ENCODE peak calls at places on chromosomes 6 and 20, in seven cellular contexts. One of them, this sample, is unnamed.

GRCh38 chr6:121897337-121897760 is 461.9 kb downstream of the GJA1 start:
- DNase-seq in endodermal cell: no peak
- DNase-seq in nephron progenitor cell: no peak
- DNase-seq in lung: no peak
- DNase-seq in mesothelial cell of epicardium: no peak
- DNase-seq in AG04450: no peak
- DNase-seq in body of pancreas: no peak
- DNase-seq in this sample: no peak

GRCh38 chr20:47747663-47748031 is 37.6 kb downstream of the SULF2 start:
- DNase-seq in endodermal cell: no peak
- DNase-seq in nephron progenitor cell: no peak
- DNase-seq in lung: no peak
- DNase-seq in mesothelial cell of epicardium: no peak
- DNase-seq in AG04450: no peak
- DNase-seq in body of pancreas: no peak
- DNase-seq in this sample: no peak

GRCh38 chr6:43286995-43287716 is 10.9 kb upstream of the SLC22A7 start:
- DNase-seq in endodermal cell: peak
- DNase-seq in nephron progenitor cell: no peak
- DNase-seq in lung: no peak
- DNase-seq in mesothelial cell of epicardium: no peak
- DNase-seq in AG04450: no peak
- DNase-seq in body of pancreas: no peak
- DNase-seq in this sample: no peak

GRCh38 chr20:45052698-45053440 is 48.1 kb downstream of the KCNS1 start:
- DNase-seq in endodermal cell: no peak
- DNase-seq in nephron progenitor cell: no peak
- DNase-seq in lung: no peak
- DNase-seq in mesothelial cell of epicardium: no peak
- DNase-seq in AG04450: no peak
- DNase-seq in body of pancreas: no peak
- DNase-seq in this sample: no peak

GRCh38 chr20:39190666-39191570 is 228.8 kb downstream of the DHX35 start:
- DNase-seq in endodermal cell: no peak
- DNase-seq in nephron progenitor cell: no peak
- DNase-seq in lung: no peak
- DNase-seq in mesothelial cell of epicardium: no peak
- DNase-seq in AG04450: no peak
- DNase-seq in body of pancreas: no peak
- DNase-seq in this sample: peak

GRCh38 chr6:39225946-39226437 is 3.3 kb downstream of the KCNK5 start:
- DNase-seq in endodermal cell: no peak
- DNase-seq in nephron progenitor cell: no peak
- DNase-seq in lung: peak
- DNase-seq in mesothelial cell of epicardium: no peak
- DNase-seq in AG04450: no peak
- DNase-seq in body of pancreas: no peak
- DNase-seq in this sample: no peak

GRCh38 chr6:54681987-54682386 is 164.6 kb upstream of the FAM83B start:
- DNase-seq in endodermal cell: no peak
- DNase-seq in nephron progenitor cell: no peak
- DNase-seq in lung: no peak
- DNase-seq in mesothelial cell of epicardium: no peak
- DNase-seq in AG04450: peak
- DNase-seq in body of pancreas: no peak
- DNase-seq in this sample: no peak

GRCh38 chr6:15621203-15622044 is 41.4 kb downstream of the DTNBP1 start:
- DNase-seq in endodermal cell: peak
- DNase-seq in nephron progenitor cell: peak
- DNase-seq in lung: peak
- DNase-seq in mesothelial cell of epicardium: no peak
- DNase-seq in AG04450: no peak
- DNase-seq in body of pancreas: no peak
- DNase-seq in this sample: no peak

GRCh38 chr6:159121387-159121955 is 47.7 kb upstream of the FNDC1 start:
- DNase-seq in endodermal cell: peak
- DNase-seq in nephron progenitor cell: no peak
- DNase-seq in lung: no peak
- DNase-seq in mesothelial cell of epicardium: no peak
- DNase-seq in AG04450: no peak
- DNase-seq in body of pancreas: no peak
- DNase-seq in this sample: no peak

GRCh38 chr20:6348908-6349307 is 226.1 kb upstream of the FERMT1 start:
- DNase-seq in endodermal cell: no peak
- DNase-seq in nephron progenitor cell: no peak
- DNase-seq in lung: no peak
- DNase-seq in mesothelial cell of epicardium: no peak
- DNase-seq in AG04450: no peak
- DNase-seq in body of pancreas: no peak
- DNase-seq in this sample: no peak

GRCh38 chr6:116087437-116088027 is 13.1 kb upstream of the NT5DC1 start:
- DNase-seq in endodermal cell: no peak
- DNase-seq in nephron progenitor cell: no peak
- DNase-seq in lung: no peak
- DNase-seq in mesothelial cell of epicardium: no peak
- DNase-seq in AG04450: no peak
- DNase-seq in body of pancreas: no peak
- DNase-seq in this sample: no peak

GRCh38 chr20:3243718-3244358 is 4.8 kb upstream of the SLC4A11 start:
- DNase-seq in endodermal cell: no peak
- DNase-seq in nephron progenitor cell: no peak
- DNase-seq in lung: no peak
- DNase-seq in mesothelial cell of epicardium: no peak
- DNase-seq in AG04450: no peak
- DNase-seq in body of pancreas: no peak
- DNase-seq in this sample: no peak

GRCh38 chr6:42104095-42104806 is 38.2 kb downstream of the C6orf132 start:
- DNase-seq in endodermal cell: peak
- DNase-seq in nephron progenitor cell: peak
- DNase-seq in lung: peak
- DNase-seq in mesothelial cell of epicardium: peak
- DNase-seq in AG04450: no peak
- DNase-seq in body of pancreas: no peak
- DNase-seq in this sample: no peak

GRCh38 chr6:121309768-121310473 is 24.4 kb downstream of the TBC1D32 start:
- DNase-seq in endodermal cell: no peak
- DNase-seq in nephron progenitor cell: no peak
- DNase-seq in lung: no peak
- DNase-seq in mesothelial cell of epicardium: no peak
- DNase-seq in AG04450: peak
- DNase-seq in body of pancreas: no peak
- DNase-seq in this sample: no peak

GRCh38 chr6:27168586-27169443 is 78.7 kb upstream of the PRSS16 start:
- DNase-seq in endodermal cell: no peak
- DNase-seq in nephron progenitor cell: no peak
- DNase-seq in lung: no peak
- DNase-seq in mesothelial cell of epicardium: no peak
- DNase-seq in AG04450: peak
- DNase-seq in body of pancreas: no peak
- DNase-seq in this sample: no peak

GRCh38 chr6:152204584-152204983 is 397.1 kb downstream of the ESR1 start:
- DNase-seq in endodermal cell: no peak
- DNase-seq in nephron progenitor cell: no peak
- DNase-seq in lung: no peak
- DNase-seq in mesothelial cell of epicardium: no peak
- DNase-seq in AG04450: no peak
- DNase-seq in body of pancreas: no peak
- DNase-seq in this sample: no peak

GRCh38 chr6:152201134-152201533 is 393.7 kb downstream of the ESR1 start:
- DNase-seq in endodermal cell: no peak
- DNase-seq in nephron progenitor cell: no peak
- DNase-seq in lung: no peak
- DNase-seq in mesothelial cell of epicardium: no peak
- DNase-seq in AG04450: no peak
- DNase-seq in body of pancreas: no peak
- DNase-seq in this sample: no peak

GRCh38 chr6:152209211-152209610 is 401.7 kb downstream of the ESR1 start:
- DNase-seq in endodermal cell: no peak
- DNase-seq in nephron progenitor cell: no peak
- DNase-seq in lung: no peak
- DNase-seq in mesothelial cell of epicardium: no peak
- DNase-seq in AG04450: no peak
- DNase-seq in body of pancreas: no peak
- DNase-seq in this sample: no peak

GRCh38 chr6:152207915-152208714 is 400.6 kb downstream of the ESR1 start:
- DNase-seq in endodermal cell: no peak
- DNase-seq in nephron progenitor cell: no peak
- DNase-seq in lung: no peak
- DNase-seq in mesothelial cell of epicardium: no peak
- DNase-seq in AG04450: no peak
- DNase-seq in body of pancreas: no peak
- DNase-seq in this sample: no peak

DNA sequence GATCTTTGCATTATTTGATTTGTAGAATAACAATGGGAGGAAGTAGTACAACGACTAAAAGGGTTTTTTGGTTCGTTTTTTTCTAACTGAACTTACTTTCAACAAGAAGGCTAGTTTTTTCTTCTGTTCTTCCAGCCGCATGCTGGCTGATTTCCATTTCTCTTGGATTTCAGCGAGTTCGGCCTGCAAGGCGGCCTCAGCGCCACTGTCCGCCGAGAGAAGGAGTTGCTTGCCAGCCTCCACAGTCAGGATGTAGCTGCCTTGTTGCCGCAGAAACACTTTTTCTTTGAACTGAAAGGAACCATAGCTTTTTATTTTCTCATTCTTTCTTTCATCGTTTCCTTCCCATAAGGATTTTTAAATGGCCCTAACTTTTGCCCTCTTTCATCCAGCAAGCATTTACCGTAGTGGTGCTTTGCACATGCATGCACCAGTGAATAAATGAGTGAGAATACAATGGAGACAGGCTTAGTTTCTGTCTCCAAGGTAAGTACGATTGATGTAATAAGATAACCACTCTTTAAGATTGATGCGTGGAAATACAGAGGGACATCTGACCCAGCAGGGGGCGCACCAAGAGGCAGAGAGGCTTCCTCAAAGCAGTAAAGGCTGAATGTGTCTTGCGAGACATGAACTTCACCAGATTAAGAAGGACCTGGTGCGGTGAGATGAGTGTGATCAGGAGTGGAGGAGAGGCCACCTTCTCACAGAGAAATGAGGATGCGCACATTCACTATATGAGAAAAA is 398.8 kb downstream of the ESR1 start:
- DNase-seq in endodermal cell: peak
- DNase-seq in nephron progenitor cell: peak
- DNase-seq in lung: no peak
- DNase-seq in mesothelial cell of epicardium: no peak
- DNase-seq in AG04450: no peak
- DNase-seq in body of pancreas: peak
- DNase-seq in this sample: no peak
- TF ChIP-seq CTCF in endodermal cell: peak
- TF ChIP-seq CTCF in nephron progenitor cell: peak
- TF ChIP-seq CTCF in lung: peak
- TF ChIP-seq CTCF in mesothelial cell of epicardium: peak
- TF ChIP-seq CTCF in AG04450: peak
- TF ChIP-seq CTCF in body of pancreas: peak
- TF ChIP-seq CTCF in this sample: peak

DNA sequence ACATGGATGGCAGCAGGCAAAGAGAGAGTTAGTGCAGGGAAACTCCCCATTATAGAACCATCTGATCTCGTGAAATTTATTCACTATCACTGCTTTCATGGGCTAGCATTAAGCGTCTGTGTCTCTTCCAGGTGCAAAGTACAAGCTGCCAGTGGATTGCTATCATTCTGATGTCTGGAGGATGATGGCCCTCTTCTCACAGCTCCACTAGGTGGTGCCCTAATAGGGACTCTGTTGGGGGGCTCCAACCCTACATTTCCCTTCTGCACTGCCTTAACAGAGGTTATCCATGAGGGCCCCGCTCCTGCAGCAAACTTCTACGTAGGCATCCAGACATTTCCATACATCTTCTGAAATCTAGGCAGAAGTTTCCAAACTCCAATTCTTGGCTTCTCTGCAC is 347.8 kb upstream of the HS3ST5 start:
- DNase-seq in endodermal cell: no peak
- DNase-seq in nephron progenitor cell: no peak
- DNase-seq in lung: no peak
- DNase-seq in mesothelial cell of epicardium: no peak
- DNase-seq in AG04450: no peak
- DNase-seq in body of pancreas: no peak
- DNase-seq in this sample: no peak
- TF ChIP-seq CTCF in endodermal cell: peak
- TF ChIP-seq CTCF in nephron progenitor cell: no peak
- TF ChIP-seq CTCF in lung: no peak
- TF ChIP-seq CTCF in mesothelial cell of epicardium: no peak
- TF ChIP-seq CTCF in AG04450: no peak
- TF ChIP-seq CTCF in body of pancreas: no peak
- TF ChIP-seq CTCF in this sample: no peak

DNA sequence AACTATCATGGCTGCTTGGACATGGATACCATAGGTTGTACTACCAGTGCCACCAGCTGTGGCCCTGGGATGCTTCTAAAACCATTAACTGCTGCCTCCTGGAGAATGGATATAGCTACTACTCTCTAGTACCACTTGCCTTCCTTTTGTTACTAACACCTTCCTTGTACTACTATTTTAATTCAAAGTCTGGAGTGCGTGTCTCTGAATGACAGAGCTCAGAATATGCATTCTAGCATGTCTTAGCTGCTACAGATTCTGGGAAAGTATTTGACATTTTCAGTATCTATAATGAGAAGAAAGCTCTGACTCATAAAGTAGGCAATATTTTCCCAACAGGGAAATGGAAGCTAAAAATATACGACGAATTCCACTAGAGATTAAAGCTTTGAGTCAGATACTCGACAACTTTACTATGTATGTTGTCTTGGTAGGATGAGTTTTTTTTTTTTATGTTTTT is 112.3 kb downstream of the PFDN4 start:
- DNase-seq in endodermal cell: peak
- DNase-seq in nephron progenitor cell: no peak
- DNase-seq in lung: no peak
- DNase-seq in mesothelial cell of epicardium: no peak
- DNase-seq in AG04450: no peak
- DNase-seq in body of pancreas: no peak
- DNase-seq in this sample: no peak
- TF ChIP-seq CTCF in endodermal cell: peak
- TF ChIP-seq CTCF in nephron progenitor cell: no peak
- TF ChIP-seq CTCF in lung: no peak
- TF ChIP-seq CTCF in mesothelial cell of epicardium: no peak
- TF ChIP-seq CTCF in AG04450: no peak
- TF ChIP-seq CTCF in body of pancreas: no peak
- TF ChIP-seq CTCF in this sample: no peak

DNA sequence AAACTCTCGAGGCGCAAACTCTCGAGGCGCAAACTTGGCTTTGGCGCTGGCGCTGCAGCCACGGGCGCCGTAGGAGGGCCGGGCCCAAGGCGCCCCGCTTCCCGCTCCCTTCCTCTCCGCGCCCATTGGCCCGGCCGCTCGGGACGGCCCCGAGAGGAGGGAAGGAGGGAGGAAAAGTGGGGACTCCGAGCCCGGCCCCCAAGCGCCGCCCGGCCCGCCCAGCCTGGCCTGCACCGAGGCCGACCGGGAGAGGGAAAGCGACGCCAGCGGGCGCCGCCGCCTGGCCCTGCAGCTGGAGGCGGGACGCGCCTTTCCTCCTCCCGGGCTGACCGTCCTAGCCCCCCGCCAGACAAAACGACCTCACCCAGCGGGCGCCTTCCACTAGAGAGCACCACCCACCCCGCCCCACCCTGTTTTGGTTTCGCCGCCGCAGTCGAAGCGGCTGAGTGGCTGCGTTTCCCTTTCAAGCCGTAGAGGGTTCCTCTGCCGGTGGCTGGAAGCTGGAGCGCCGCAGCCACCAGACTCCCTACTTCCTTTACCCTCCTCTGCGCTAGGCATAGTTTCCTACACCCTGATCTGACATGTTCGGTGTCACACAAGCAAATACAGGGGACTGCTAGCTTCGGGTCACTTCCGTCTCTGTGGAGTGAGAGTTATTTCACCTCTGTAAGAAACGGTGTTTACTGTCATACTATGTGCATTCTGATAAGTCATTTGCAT is at the start of gene MBOAT1:
- DNase-seq in endodermal cell: peak
- DNase-seq in nephron progenitor cell: peak
- DNase-seq in lung: peak
- DNase-seq in mesothelial cell of epicardium: peak
- DNase-seq in AG04450: peak
- DNase-seq in body of pancreas: peak
- DNase-seq in this sample: no peak
- TF ChIP-seq CTCF in endodermal cell: peak
- TF ChIP-seq CTCF in nephron progenitor cell: no peak
- TF ChIP-seq CTCF in lung: no peak
- TF ChIP-seq CTCF in mesothelial cell of epicardium: no peak
- TF ChIP-seq CTCF in AG04450: peak
- TF ChIP-seq CTCF in body of pancreas: peak
- TF ChIP-seq CTCF in this sample: no peak